ENCODE peak calls at places on chromosomes 6 and 20, in seven cellular contexts. One of them, this sample, is unnamed.

GRCh38 chr20:14334306-14334930 is 3.0 kb downstream of the FLRT3 start:
- DNase-seq in hepatocyte: peak; percentile 86
- DNase-seq in AG09309: no peak
- DNase-seq in suprapubic skin: no peak
- DNase-seq in upper lobe of left lung: no peak
- DNase-seq in heart right ventricle: no peak
- DNase-seq in left ventricle myocardium inferior: no peak
- DNase-seq in this sample: no peak

GRCh38 chr6:170292778-170293164 is 1.9 kb upstream of the DLL1 start:
- DNase-seq in AG09309: no peak
- DNase-seq in heart right ventricle: no peak
- DNase-seq in suprapubic skin: no peak
- DNase-seq in left ventricle myocardium inferior: no peak
- DNase-seq in hepatocyte: no peak
- DNase-seq in upper lobe of left lung: no peak
- DNase-seq in this sample: no peak

GRCh38 chr20:14065774-14066173 is 70.5 kb downstream of the MACROD2 start:
- DNase-seq in suprapubic skin: no peak
- DNase-seq in left ventricle myocardium inferior: no peak
- DNase-seq in AG09309: no peak
- DNase-seq in heart right ventricle: no peak
- DNase-seq in upper lobe of left lung: no peak
- DNase-seq in hepatocyte: no peak
- DNase-seq in this sample: no peak

GRCh38 chr6:130810307-130811030 is 16.7 kb upstream of the SMLR1 start:
- DNase-seq in upper lobe of left lung: no peak
- DNase-seq in suprapubic skin: no peak
- DNase-seq in heart right ventricle: no peak
- DNase-seq in AG09309: no peak
- DNase-seq in left ventricle myocardium inferior: no peak
- DNase-seq in hepatocyte: no peak
- DNase-seq in this sample: no peak

GRCh38 chr20:63969851-63970713 is at the start of gene ZNF512B:
- DNase-seq in upper lobe of left lung: peak; percentile 92
- DNase-seq in hepatocyte: peak; percentile 86
- DNase-seq in heart right ventricle: peak; percentile 71
- DNase-seq in suprapubic skin: peak; percentile 79
- DNase-seq in left ventricle myocardium inferior: peak; percentile 73
- DNase-seq in AG09309: no peak
- DNase-seq in this sample: no peak

GRCh38 chr6:90885611-90886056 is 298.8 kb upstream of the MAP3K7 start:
- DNase-seq in upper lobe of left lung: peak; percentile 28
- DNase-seq in AG09309: no peak
- DNase-seq in suprapubic skin: no peak
- DNase-seq in hepatocyte: no peak
- DNase-seq in left ventricle myocardium inferior: no peak
- DNase-seq in heart right ventricle: no peak
- DNase-seq in this sample: no peak

GRCh38 chr20:45817652-45818194 is 5.3 kb downstream of the UBE2C start:
- DNase-seq in upper lobe of left lung: no peak
- DNase-seq in suprapubic skin: no peak
- DNase-seq in AG09309: peak; percentile 51
- DNase-seq in hepatocyte: no peak
- DNase-seq in left ventricle myocardium inferior: no peak
- DNase-seq in heart right ventricle: no peak
- DNase-seq in this sample: no peak

GRCh38 chr6:24721461-24722215 is 2.7 kb upstream of the C6orf62 start:
- DNase-seq in left ventricle myocardium inferior: peak; percentile 87
- DNase-seq in heart right ventricle: peak; percentile 88
- DNase-seq in AG09309: no peak
- DNase-seq in hepatocyte: peak; percentile 91
- DNase-seq in upper lobe of left lung: peak; percentile 94
- DNase-seq in suprapubic skin: no peak
- DNase-seq in this sample: peak; percentile 80

GRCh38 chr20:10110151-10110550 is 75.4 kb downstream of the ANKEF1 start:
- DNase-seq in AG09309: no peak
- DNase-seq in heart right ventricle: no peak
- DNase-seq in suprapubic skin: no peak
- DNase-seq in upper lobe of left lung: no peak
- DNase-seq in left ventricle myocardium inferior: no peak
- DNase-seq in hepatocyte: no peak
- DNase-seq in this sample: no peak

GRCh38 chr6:46174904-46175303 is 4.1 kb upstream of the ENPP5 start:
- DNase-seq in left ventricle myocardium inferior: no peak
- DNase-seq in AG09309: no peak
- DNase-seq in upper lobe of left lung: no peak
- DNase-seq in hepatocyte: no peak
- DNase-seq in suprapubic skin: no peak
- DNase-seq in heart right ventricle: no peak
- DNase-seq in this sample: no peak

GRCh38 chr6:106128981-106129761 is 43.0 kb downstream of the PRDM1 start:
- DNase-seq in hepatocyte: peak; percentile 44
- DNase-seq in suprapubic skin: no peak
- DNase-seq in heart right ventricle: no peak
- DNase-seq in upper lobe of left lung: no peak
- DNase-seq in AG09309: peak; percentile 98
- DNase-seq in left ventricle myocardium inferior: no peak
- DNase-seq in this sample: no peak

GRCh38 chr20:49468412-49468811 is 14.1 kb downstream of the KCNB1 start:
- DNase-seq in left ventricle myocardium inferior: no peak
- DNase-seq in heart right ventricle: no peak
- DNase-seq in hepatocyte: no peak
- DNase-seq in AG09309: no peak
- DNase-seq in upper lobe of left lung: no peak
- DNase-seq in suprapubic skin: no peak
- DNase-seq in this sample: no peak

GRCh38 chr6:168713839-168714238 is 272.9 kb downstream of the SMOC2 start:
- DNase-seq in upper lobe of left lung: no peak
- DNase-seq in left ventricle myocardium inferior: no peak
- DNase-seq in heart right ventricle: no peak
- DNase-seq in suprapubic skin: no peak
- DNase-seq in hepatocyte: peak; percentile 71
- DNase-seq in AG09309: no peak
- DNase-seq in this sample: no peak

GRCh38 chr6:144321839-144322591 is 36.9 kb downstream of the UTRN start:
- DNase-seq in left ventricle myocardium inferior: no peak
- DNase-seq in upper lobe of left lung: peak; percentile 20
- DNase-seq in hepatocyte: no peak
- DNase-seq in AG09309: peak; percentile 40
- DNase-seq in suprapubic skin: no peak
- DNase-seq in heart right ventricle: no peak
- DNase-seq in this sample: no peak

GRCh38 chr6:13139119-13139518 is 189.2 kb downstream of the TBC1D7 start:
- DNase-seq in AG09309: no peak
- DNase-seq in hepatocyte: no peak
- DNase-seq in suprapubic skin: no peak
- DNase-seq in left ventricle myocardium inferior: no peak
- DNase-seq in heart right ventricle: no peak
- DNase-seq in upper lobe of left lung: no peak
- DNase-seq in this sample: no peak

GRCh38 chr6:32079566-32080290 is 29.4 kb downstream of the TNXB start:
- DNase-seq in upper lobe of left lung: no peak
- DNase-seq in hepatocyte: no peak
- DNase-seq in AG09309: no peak
- DNase-seq in heart right ventricle: no peak
- DNase-seq in suprapubic skin: no peak
- DNase-seq in left ventricle myocardium inferior: no peak
- DNase-seq in this sample: no peak

GRCh38 chr20:41181567-41181966 is 44.2 kb downstream of the PLCG1 start:
- DNase-seq in heart right ventricle: peak; percentile 2
- DNase-seq in upper lobe of left lung: no peak
- DNase-seq in hepatocyte: peak; percentile 2
- DNase-seq in suprapubic skin: no peak
- DNase-seq in left ventricle myocardium inferior: no peak
- DNase-seq in AG09309: no peak
- DNase-seq in this sample: no peak

GRCh38 chr6:125983246-125983945 is 2.9 kb upstream of the TRMT11 start:
- DNase-seq in upper lobe of left lung: no peak
- DNase-seq in left ventricle myocardium inferior: no peak
- DNase-seq in hepatocyte: no peak
- DNase-seq in suprapubic skin: no peak
- DNase-seq in AG09309: peak; percentile 59
- DNase-seq in heart right ventricle: no peak
- DNase-seq in this sample: no peak

GRCh38 chr6:91710356-91710755 is 1123.5 kb upstream of the MAP3K7 start:
- DNase-seq in upper lobe of left lung: no peak
- DNase-seq in heart right ventricle: no peak
- DNase-seq in hepatocyte: no peak
- DNase-seq in AG09309: no peak
- DNase-seq in left ventricle myocardium inferior: no peak
- DNase-seq in suprapubic skin: no peak
- DNase-seq in this sample: no peak

GRCh38 chr6:125939796-125940195 is 16.8 kb upstream of the HINT3 start:
- DNase-seq in AG09309: no peak
- DNase-seq in suprapubic skin: no peak
- DNase-seq in hepatocyte: no peak
- DNase-seq in heart right ventricle: no peak
- DNase-seq in upper lobe of left lung: no peak
- DNase-seq in left ventricle myocardium inferior: no peak
- DNase-seq in this sample: no peak

GRCh38 chr20:40966103-40966502 is 62.5 kb upstream of the TOP1 start:
- DNase-seq in heart right ventricle: no peak
- DNase-seq in suprapubic skin: no peak
- DNase-seq in upper lobe of left lung: no peak
- DNase-seq in hepatocyte: no peak
- DNase-seq in left ventricle myocardium inferior: no peak
- DNase-seq in AG09309: no peak
- DNase-seq in this sample: no peak

GRCh38 chr6:106098383-106099234 is 12.5 kb downstream of the PRDM1 start:
- DNase-seq in suprapubic skin: no peak
- DNase-seq in hepatocyte: peak; percentile 66
- DNase-seq in upper lobe of left lung: no peak
- DNase-seq in AG09309: no peak
- DNase-seq in left ventricle myocardium inferior: no peak
- DNase-seq in heart right ventricle: peak; percentile 50
- DNase-seq in this sample: peak; percentile 77

GRCh38 chr6:31114970-31115849 is 610 bp downstream of the PSORS1C1 start:
- DNase-seq in AG09309: no peak
- DNase-seq in suprapubic skin: no peak
- DNase-seq in upper lobe of left lung: no peak
- DNase-seq in hepatocyte: peak; percentile 53
- DNase-seq in left ventricle myocardium inferior: no peak
- DNase-seq in heart right ventricle: no peak
- DNase-seq in this sample: no peak

GRCh38 chr20:62366370-62367135 is 559 bp downstream of the LAMA5 start:
- DNase-seq in left ventricle myocardium inferior: peak; percentile 47
- DNase-seq in upper lobe of left lung: peak; percentile 89
- DNase-seq in heart right ventricle: no peak
- DNase-seq in suprapubic skin: no peak
- DNase-seq in hepatocyte: peak; percentile 83
- DNase-seq in AG09309: no peak
- DNase-seq in this sample: no peak

GRCh38 chr6:5706094-5707033 is 300.4 kb downstream of the NRN1 start:
- DNase-seq in AG09309: no peak
- DNase-seq in left ventricle myocardium inferior: no peak
- DNase-seq in heart right ventricle: no peak
- DNase-seq in hepatocyte: no peak
- DNase-seq in upper lobe of left lung: no peak
- DNase-seq in suprapubic skin: no peak
- DNase-seq in this sample: no peak

DNA sequence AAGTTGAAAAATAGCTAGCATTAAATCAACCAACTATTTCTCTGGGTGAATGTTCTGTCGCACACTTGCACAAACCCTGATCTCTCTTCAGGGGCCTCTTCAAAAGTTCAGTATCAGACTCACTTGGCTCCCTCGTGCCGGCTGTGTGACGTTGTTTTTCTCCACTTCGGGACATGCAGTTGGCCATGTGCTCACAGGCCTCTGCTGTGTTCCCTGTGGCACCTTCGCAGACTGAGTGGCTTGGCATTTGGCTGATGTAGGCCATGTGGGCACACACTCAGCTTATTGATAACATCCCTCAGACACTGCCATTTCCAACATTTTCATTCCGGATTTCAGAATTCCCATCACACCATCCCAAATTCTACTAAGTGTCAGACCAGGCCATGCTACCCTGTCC is 49.3 kb downstream of the PACRG start:
- DNase-seq in left ventricle myocardium inferior: peak; percentile 22
- DNase-seq in AG09309: no peak
- DNase-seq in suprapubic skin: no peak
- DNase-seq in upper lobe of left lung: no peak
- DNase-seq in hepatocyte: no peak
- DNase-seq in heart right ventricle: no peak
- DNase-seq in this sample: no peak
- TF ChIP-seq CTCF in left ventricle myocardium inferior: no peak
- TF ChIP-seq CTCF in AG09309: no peak
- TF ChIP-seq CTCF in suprapubic skin: no peak
- TF ChIP-seq CTCF in upper lobe of left lung: no peak
- TF ChIP-seq CTCF in hepatocyte: no peak
- TF ChIP-seq CTCF in heart right ventricle: no peak
- TF ChIP-seq CTCF in this sample: no peak

DNA sequence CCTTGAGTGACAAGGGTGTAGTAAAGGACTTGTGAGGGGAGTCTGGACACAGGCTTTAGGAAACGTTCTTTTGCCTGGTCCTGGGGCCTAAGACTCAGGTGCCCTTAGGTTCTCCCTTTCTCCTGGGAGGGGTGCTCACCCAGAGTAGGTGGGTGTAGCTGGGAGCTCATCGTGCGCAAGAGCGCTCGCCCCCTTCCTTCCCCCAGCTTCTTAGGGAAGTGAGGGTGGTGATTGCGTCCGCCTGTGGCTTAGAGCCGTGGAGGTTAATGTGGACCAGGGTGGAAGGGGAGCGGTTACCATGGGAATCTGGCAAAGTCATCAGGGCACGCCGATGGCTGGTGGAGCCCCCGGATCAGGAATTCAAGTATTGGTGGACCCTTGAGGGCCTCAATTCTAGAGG is 3.3 kb upstream of the AARS2 start:
- DNase-seq in suprapubic skin: no peak
- DNase-seq in upper lobe of left lung: no peak
- DNase-seq in heart right ventricle: no peak
- DNase-seq in left ventricle myocardium inferior: no peak
- DNase-seq in AG09309: no peak
- DNase-seq in hepatocyte: no peak
- DNase-seq in this sample: no peak
- TF ChIP-seq CTCF in suprapubic skin: no peak
- TF ChIP-seq CTCF in upper lobe of left lung: no peak
- TF ChIP-seq CTCF in heart right ventricle: no peak
- TF ChIP-seq CTCF in left ventricle myocardium inferior: no peak
- TF ChIP-seq CTCF in AG09309: no peak
- TF ChIP-seq CTCF in hepatocyte: no peak
- TF ChIP-seq CTCF in this sample: no peak

GRCh38 chr6:158763440-158764187 is 55.6 kb downstream of the EZR start:
- DNase-seq in hepatocyte: peak; percentile 29
- DNase-seq in suprapubic skin: no peak
- DNase-seq in heart right ventricle: no peak
- DNase-seq in AG09309: no peak
- DNase-seq in left ventricle myocardium inferior: no peak
- DNase-seq in upper lobe of left lung: peak; percentile 59
- DNase-seq in this sample: no peak
- TF ChIP-seq CTCF in hepatocyte: no peak
- TF ChIP-seq CTCF in suprapubic skin: no peak
- TF ChIP-seq CTCF in heart right ventricle: no peak
- TF ChIP-seq CTCF in AG09309: no peak
- TF ChIP-seq CTCF in left ventricle myocardium inferior: no peak
- TF ChIP-seq CTCF in upper lobe of left lung: no peak
- TF ChIP-seq CTCF in this sample: no peak

DNA sequence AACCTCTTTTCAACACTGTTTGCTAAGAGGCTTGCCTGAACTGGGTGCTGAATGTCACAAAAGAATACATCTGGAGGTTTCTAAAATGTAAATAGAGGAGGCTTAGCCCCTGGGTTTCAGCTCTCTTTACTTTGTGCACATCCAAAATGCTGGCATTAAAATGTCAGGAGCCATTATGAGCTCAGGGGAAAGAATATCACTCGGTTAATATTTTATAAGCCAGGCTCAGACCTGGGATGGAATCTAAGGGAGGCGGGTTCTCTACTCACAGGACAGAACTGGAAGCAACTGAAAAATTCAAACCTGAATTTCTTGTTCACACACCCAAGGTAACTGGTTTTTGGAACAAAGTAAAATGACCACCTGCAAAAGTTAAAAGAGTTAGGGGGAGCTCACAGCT is 100.7 kb downstream of the BFSP1 start:
- DNase-seq in upper lobe of left lung: no peak
- DNase-seq in left ventricle myocardium inferior: no peak
- DNase-seq in hepatocyte: no peak
- DNase-seq in AG09309: no peak
- DNase-seq in heart right ventricle: no peak
- DNase-seq in suprapubic skin: no peak
- DNase-seq in this sample: no peak
- TF ChIP-seq CTCF in upper lobe of left lung: no peak
- TF ChIP-seq CTCF in left ventricle myocardium inferior: no peak
- TF ChIP-seq CTCF in hepatocyte: no peak
- TF ChIP-seq CTCF in AG09309: no peak
- TF ChIP-seq CTCF in heart right ventricle: no peak
- TF ChIP-seq CTCF in suprapubic skin: no peak
- TF ChIP-seq CTCF in this sample: no peak